ENCODE peak calls at places on chromosomes 11 and 22, in four cellular contexts. J is H1, Q is GM12878, D is HepG2. S is an unnamed sample.
A peak's percentile ranks its signal among the peaks of the same experiment; 100 is the strongest.

GRCh38 chr11:13114566-13115465 is 105.7 kb downstream of the RASSF10 start:
- DNase-seq in J (no peak), Q (no peak), D (peak; percentile 94), S (peak; percentile 31)

GRCh38 chr11:108985611-108986279 is 320.9 kb downstream of the DDX10 start:
- DNase-seq in D (no peak), Q (no peak), J (no peak), S (no peak)

GRCh38 chr11:73198677-73199076 is 19.4 kb upstream of the P2RY2 start:
- DNase-seq in Q (no peak), D (peak; percentile 62), J (no peak), S (no peak)

GRCh38 chr11:16604784-16605439 is 133.5 kb upstream of the C11orf58 start:
- DNase-seq in Q (no peak), J (peak; percentile 71), D (no peak), S (peak; percentile 84)

GRCh38 chr22:44983878-44984482 is 25.8 kb downstream of the PHF21B start:
- DNase-seq in D (no peak), Q (no peak), J (no peak), S (no peak)

GRCh38 chr11:35723493-35724284 is 61.1 kb downstream of the TRIM44 start:
- DNase-seq in Q (no peak), D (no peak), J (no peak), S (no peak)

GRCh38 chr11:120068114-120068573 is 69.8 kb downstream of the TRIM29 start:
- DNase-seq in J (peak; percentile 29), D (no peak), Q (no peak), S (peak; percentile 75)

GRCh38 chr11:26851696-26852095 is 129.8 kb upstream of the SLC5A12 start:
- DNase-seq in J (no peak), D (no peak), Q (no peak), S (no peak)

GRCh38 chr11:111645657-111646316 is 43.5 kb downstream of the SIK2 start:
- DNase-seq in J (no peak), D (no peak), Q (no peak), S (no peak)

GRCh38 chr11:57647960-57648776 is 1.5 kb downstream of the YPEL4 start:
- DNase-seq in D (no peak), Q (no peak), J (peak; percentile 67), S (peak; percentile 47)

GRCh38 chr11:72625746-72626636 is 48.2 kb downstream of the PDE2A start:
- DNase-seq in J (no peak), D (peak; percentile 53), Q (no peak), S (peak; percentile 84)

GRCh38 chr11:9144828-9145227 is 53.4 kb upstream of the SCUBE2 start:
- DNase-seq in D (no peak), Q (no peak), J (peak; percentile 27), S (no peak)

GRCh38 chr11:13007702-13008435 is 1.2 kb upstream of the RASSF10 start:
- DNase-seq in D (peak; percentile 95), J (no peak), Q (no peak), S (no peak)

GRCh38 chr11:79525257-79525656 is 84.4 kb upstream of the TENM4 start:
- DNase-seq in J (no peak), D (no peak), Q (no peak), S (no peak)

GRCh38 chr11:64266339-64266738 is 15.0 kb downstream of the PLCB3 start:
- DNase-seq in D (no peak), Q (no peak), J (no peak), S (no peak)

GRCh38 chr11:96113100-96113710 is 189.3 kb upstream of the MTMR2 start:
- DNase-seq in D (no peak), J (no peak), Q (no peak), S (no peak)

GRCh38 chr11:22640862-22641261 is 15.2 kb upstream of the FANCF start:
- DNase-seq in Q (no peak), J (no peak), D (no peak), S (no peak)

DNA sequence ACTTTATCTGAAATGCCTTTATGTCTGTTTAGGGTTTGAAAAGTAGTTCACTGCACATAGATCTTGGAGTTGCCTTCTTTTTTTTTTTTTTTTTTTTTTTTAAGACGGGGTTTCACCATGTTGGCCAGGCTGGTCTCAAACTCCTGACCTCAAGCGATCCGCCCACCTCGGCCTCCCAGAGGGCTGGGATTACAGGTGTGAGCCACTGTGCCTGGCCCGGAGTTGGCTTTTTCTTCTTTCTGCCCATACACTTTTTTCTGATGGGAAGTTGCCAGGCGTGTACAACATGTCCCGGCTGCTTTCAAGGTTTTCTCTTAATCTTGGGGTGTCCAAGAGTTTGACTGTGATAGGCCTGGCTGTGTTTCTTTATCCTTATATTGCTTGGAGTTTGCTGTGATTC is 12.9 kb upstream of the GNB1L start:
- DNase-seq in J (no peak), Q (no peak), D (no peak), S (no peak)
- TF ChIP-seq JUND in J (no peak), Q (no peak), D (no peak), S (no peak)

GRCh38 chr11:117771841-117772240 is 25.2 kb downstream of the DSCAML1 start:
- DNase-seq in D (no peak), Q (no peak), J (no peak), S (peak; percentile 49)
- H3K27ac ChIP-seq in D (no peak overlapping the region), Q (no peak overlapping the region), J (no peak overlapping the region), S (no peak overlapping the region)

GRCh38 chr22:40560551-40560950 is 76.0 kb downstream of the MRTFA start:
- DNase-seq in J (no peak), Q (no peak), D (no peak), S (no peak)
- TF ChIP-seq TCF12 in J (no peak), Q (no peak), D (no peak), S (peak; percentile 25)

GRCh38 chr11:44713022-44713421 is 13.7 kb upstream of the TSPAN18 start:
- DNase-seq in J (no peak), D (no peak), Q (no peak), S (no peak)

GRCh38 chr11:44709966-44710365 is 16.8 kb upstream of the TSPAN18 start:
- DNase-seq in Q (no peak), J (no peak), D (no peak), S (no peak)

GRCh38 chr11:44711772-44712608 is 14.8 kb upstream of the TSPAN18 start:
- DNase-seq in J (peak; percentile 58), Q (no peak), D (no peak), S (peak; percentile 38)

GRCh38 chr11:44709281-44709562 is 17.5 kb upstream of the TSPAN18 start:
- DNase-seq in J (no peak), Q (no peak), D (peak; percentile 74), S (no peak)

DNA sequence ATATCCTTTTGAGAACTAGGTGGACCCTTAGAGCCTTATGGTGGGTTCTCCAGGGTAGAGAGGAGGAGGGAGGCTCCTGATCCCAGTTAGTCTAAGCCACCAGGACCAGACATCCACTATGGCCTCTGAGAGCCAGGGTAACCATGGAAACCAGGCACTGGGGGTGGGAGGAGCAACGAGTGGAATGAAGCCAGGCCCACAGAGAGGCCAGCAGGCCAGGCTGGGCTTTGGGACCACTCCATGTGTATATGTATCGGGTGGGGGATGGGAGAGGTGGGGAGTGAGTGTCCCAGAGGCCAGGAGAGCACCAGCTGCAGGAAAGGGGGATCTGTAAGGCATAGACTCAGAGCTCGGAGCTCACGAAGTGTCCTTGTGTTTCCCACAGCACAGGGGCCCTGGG is 15.6 kb upstream of the TSPAN18 start:
- DNase-seq in D (no peak), J (peak; percentile 53), Q (no peak), S (peak; percentile 87)
- TF ChIP-seq JUND in D (no peak), J (no peak), Q (no peak), S (no peak)

GRCh38 chr22:50059185-50059880 is 1.2 kb upstream of the TTLL8 start:
- DNase-seq in J (no peak), Q (no peak), D (peak; percentile 24), S (peak; percentile 86)

GRCh38 chr22:50061141-50061823 is 3.2 kb upstream of the TTLL8 start:
- DNase-seq in J (no peak), Q (no peak), D (no peak), S (no peak)

GRCh38 chr22:50060441-50061140 is 2.5 kb upstream of the TTLL8 start:
- DNase-seq in D (no peak), J (no peak), Q (no peak), S (no peak)

GRCh38 chr22:50058338-50059184 is 463 bp upstream of the TTLL8 start:
- DNase-seq in D (no peak), J (no peak), Q (no peak), S (peak; percentile 68)

DNA sequence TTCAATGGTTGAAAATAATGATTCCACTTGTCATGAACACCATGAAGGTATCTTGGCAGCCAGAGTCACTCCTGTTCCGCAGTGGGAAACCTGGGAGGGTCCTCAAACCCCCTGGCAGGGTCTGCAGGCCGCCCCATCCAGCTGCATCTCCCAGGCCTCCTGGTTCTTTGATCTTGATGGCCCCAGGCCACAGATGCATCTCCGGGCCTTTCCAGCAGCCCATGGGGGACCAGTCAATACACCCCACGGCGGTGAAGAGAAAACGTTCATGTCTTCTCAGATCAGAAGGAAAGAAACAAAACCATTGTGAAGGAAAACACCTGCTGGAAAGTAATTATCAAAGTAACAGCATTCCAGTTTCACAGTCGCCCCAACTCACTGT is 1.8 kb upstream of the TTLL8 start:
- DNase-seq in J (no peak), Q (no peak), D (no peak), S (no peak)
- H3K27ac ChIP-seq in J (no peak overlapping the region), Q (no peak overlapping the region), D (no peak overlapping the region), S (no peak overlapping the region)

GRCh38 chr22:47193606-47194316 is 431.3 kb downstream of the TBC1D22A start:
- DNase-seq in Q (no peak), D (no peak), J (no peak), S (no peak)
- TF ChIP-seq TCF12 in Q (no peak), D (no peak), J (no peak), S (no peak)

DNA sequence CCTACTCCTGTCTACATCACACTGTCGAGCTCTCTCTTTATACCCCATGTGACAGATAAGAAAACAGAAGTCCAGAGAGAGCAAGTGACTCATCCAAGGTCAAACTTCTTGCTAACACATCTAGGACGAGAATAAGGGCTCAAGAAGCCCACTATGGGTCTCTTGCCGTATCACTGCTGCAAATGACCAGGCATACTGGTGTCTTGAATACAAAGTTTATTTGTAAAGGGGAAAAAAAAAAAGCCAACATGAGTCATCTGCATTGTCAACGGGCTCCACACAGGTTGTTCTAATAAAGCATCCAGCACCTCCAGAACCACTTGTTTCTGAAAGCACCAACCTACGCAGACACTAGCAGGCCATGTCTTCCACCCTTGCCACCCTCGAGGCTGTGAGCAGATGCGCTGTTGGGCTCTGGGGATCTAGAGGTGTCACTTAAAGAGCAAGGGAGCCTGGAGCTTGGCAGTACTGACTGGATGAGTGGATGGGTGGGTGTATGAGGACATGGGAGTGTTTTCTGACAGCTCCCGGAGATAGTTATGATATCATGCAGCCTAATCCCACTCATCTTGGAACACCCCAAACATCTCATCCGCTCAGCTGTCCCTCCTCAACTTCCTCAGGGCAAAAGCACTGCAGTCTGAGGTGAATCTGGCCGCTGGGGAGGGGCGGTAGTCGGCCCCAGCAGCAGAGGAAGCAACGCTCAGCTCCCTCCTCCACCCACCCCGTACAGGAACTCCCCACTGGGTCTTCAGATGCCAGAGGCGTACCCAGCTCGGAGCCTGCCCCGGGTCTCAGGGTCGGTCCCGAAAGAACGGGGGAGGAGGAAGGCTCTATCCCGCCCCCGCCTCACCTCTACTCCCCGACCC is 1.1 kb downstream of the SMCO4 start:
- DNase-seq in J (no peak), Q (no peak), D (peak; percentile 62), S (peak; percentile 62)
- TF ChIP-seq JUND in J (no peak), Q (no peak), D (peak; percentile 64), S (peak; percentile 31)

GRCh38 chr22:36367066-36367465 is 20.7 kb downstream of the MYH9 start:
- DNase-seq in Q (no peak), J (no peak), D (no peak), S (no peak)
- H3K27ac ChIP-seq in Q (no peak overlapping the region), J (peak overlapping the region; percentile 54), D (peak overlapping the region; percentile 33), S (peak overlapping the region; percentile 62)

GRCh38 chr11:67160872-67161783 is 42.1 kb downstream of the KDM2A start:
- DNase-seq in J (no peak), D (no peak), Q (no peak), S (no peak)
- TF ChIP-seq TCF12 in J (no peak), D (no peak), Q (no peak), S (no peak)